ENCODE peak calls at places on chromosomes 5 and 9, in five cellular contexts. T is neuronal stem cell, K is SK-N-SH, L is colonic mucosa, H is choroid plexus epithelial cell. X is an unnamed sample.

GRCh38 chr5:138905541-138905940 is 30.4 kb upstream of the LRRTM2 start:
- DNase-seq in K (no peak), T (no peak), L (no peak), H (peak), X (no peak)

GRCh38 chr5:172156541-172156994 is 31.5 kb downstream of the STK10 start:
- DNase-seq in K (no peak), L (no peak), T (no peak), H (peak), X (no peak)

GRCh38 chr5:115634343-115635132 is 8.7 kb upstream of the TMED7 start:
- DNase-seq in K (peak), H (peak), T (peak), L (peak), X (peak)

GRCh38 chr5:124278636-124279035 is 467.8 kb downstream of the ZNF608 start:
- DNase-seq in H (no peak), L (no peak), K (no peak), T (no peak), X (no peak)

GRCh38 chr9:124410321-124410913 is 4.8 kb downstream of the PSMB7 start:
- DNase-seq in T (no peak), H (peak), L (no peak), K (no peak), X (no peak)

GRCh38 chr5:141692919-141693848 is 11.2 kb upstream of the ARAP3 start:
- DNase-seq in T (no peak), L (no peak), H (peak), K (no peak), X (no peak)

GRCh38 chr5:34001231-34001935 is 6.5 kb downstream of the AMACR start:
- DNase-seq in T (no peak), K (no peak), L (peak), H (peak), X (no peak)

GRCh38 chr9:93575706-93576295 is 583 bp upstream of the PHF2 start:
- DNase-seq in T (peak), L (peak), K (peak), H (no peak), X (peak)

GRCh38 chr5:167565555-167565954 is 725.9 kb upstream of the WWC1 start:
- DNase-seq in T (no peak), L (no peak), K (peak), H (peak), X (no peak)

GRCh38 chr5:150517272-150518152 is 9.6 kb downstream of the NDST1 start:
- DNase-seq in L (peak), T (no peak), H (peak), K (peak), X (no peak)

GRCh38 chr5:120599576-120599975 is 135.5 kb downstream of the PRR16 start:
- DNase-seq in T (no peak), L (no peak), H (peak), K (no peak), X (no peak)

GRCh38 chr5:38426986-38427950 is 129.2 kb downstream of the LIFR start:
- DNase-seq in T (no peak), K (no peak), L (no peak), H (peak), X (no peak)

GRCh38 chr5:34519489-34520220 is 136.5 kb upstream of the RAI14 start:
- DNase-seq in T (no peak), L (no peak), H (no peak), K (no peak), X (peak)

GRCh38 chr9:108473209-108474112 is 382.3 kb downstream of the ACTL7B start:
- DNase-seq in K (no peak), L (peak), H (peak), T (no peak), X (no peak)

GRCh38 chr9:1296331-1296730 is 246.2 kb downstream of the DMRT2 start:
- DNase-seq in H (no peak), T (no peak), L (no peak), K (no peak), X (no peak)

GRCh38 chr9:135955981-135956797 is 5.0 kb downstream of the UBAC1 start:
- DNase-seq in T (no peak), H (no peak), L (no peak), K (no peak), X (no peak)

GRCh38 chr9:114691046-114691955 is 9.3 kb upstream of the TEX48 start:
- DNase-seq in T (no peak), H (peak), K (no peak), L (no peak), X (no peak)

GRCh38 chr9:129962889-129963703 is 79.9 kb downstream of the FNBP1 start:
- DNase-seq in L (peak), H (peak), T (no peak), K (no peak), X (peak)

GRCh38 chr5:72467421-72467820 is 39.8 kb downstream of the ZNF366 start:
- DNase-seq in T (no peak), H (peak), K (no peak), L (no peak), X (no peak)

GRCh38 chr5:82100303-82101077 is 128.7 kb downstream of the ATG10 start:
- DNase-seq in H (peak), T (no peak), K (no peak), L (no peak), X (no peak)

GRCh38 chr9:86945868-86946711 is 1.2 kb downstream of the GAS1 start:
- DNase-seq in K (peak), L (peak), T (no peak), H (peak), X (peak)

GRCh38 chr5:157743163-157744054 is at the start of gene LSM11:
- DNase-seq in H (peak), T (peak), L (peak), K (peak), X (peak)

GRCh38 chr5:104062495-104063377 is 500.1 kb upstream of the NUDT12 start:
- DNase-seq in L (no peak), K (no peak), T (no peak), H (peak), X (no peak)

GRCh38 chr9:78132688-78133033 is 101.0 kb upstream of the GNAQ start:
- DNase-seq in T (no peak), L (no peak), K (no peak), H (peak), X (no peak)

GRCh38 chr5:40217509-40217908 is 462.2 kb upstream of the PTGER4 start:
- DNase-seq in K (no peak), H (no peak), T (no peak), L (no peak), X (no peak)

GRCh38 chr9:72857632-72858011 is 95.2 kb downstream of the ALDH1A1 start:
- DNase-seq in H (no peak), T (no peak), L (no peak), K (no peak), X (no peak)

GRCh38 chr5:132195727-132196126 is 31.9 kb downstream of the P4HA2 start:
- DNase-seq in L (peak), H (no peak), K (no peak), T (no peak), X (no peak)

GRCh38 chr9:2622361-2623045 is 916 bp downstream of the VLDLR start:
- DNase-seq in K (peak), T (peak), L (peak), H (no peak), X (no peak)

GRCh38 chr5:174910245-174910737 is 185.9 kb downstream of the MSX2 start:
- DNase-seq in K (peak), T (peak), L (peak), H (peak), X (no peak)

GRCh38 chr5:82820958-82821880 is 256.0 kb downstream of the TMEM167A start:
- DNase-seq in T (no peak), H (no peak), K (no peak), L (no peak), X (no peak)

GRCh38 chr5:82314964-82315728 is 37.0 kb upstream of the RPS23 start:
- DNase-seq in L (no peak), T (no peak), H (peak), K (no peak), X (no peak)

GRCh38 chr9:30673132-30673531 is 1711.3 kb upstream of the ACO1 start:
- DNase-seq in T (no peak), K (no peak), L (no peak), H (peak), X (no peak)

GRCh38 chr5:62896121-62896893 is 317.7 kb downstream of the LRRC70 start:
- DNase-seq in H (no peak), T (no peak), K (no peak), L (no peak), X (no peak)

GRCh38 chr5:72556351-72557146 is 49.3 kb upstream of the ZNF366 start:
- DNase-seq in H (peak), L (peak), K (no peak), T (peak), X (no peak)

GRCh38 chr9:93298498-93299417 is 114.8 kb downstream of the WNK2 start:
- DNase-seq in T (no peak), K (peak), L (peak), H (no peak), X (no peak)

GRCh38 chr9:124834586-124834985 is 18.7 kb upstream of the WDR38 start:
- DNase-seq in T (no peak), K (peak), L (no peak), H (peak), X (no peak)

GRCh38 chr9:93099551-93100264 is 3.7 kb downstream of the CARD19 start:
- DNase-seq in T (no peak), H (no peak), L (no peak), K (no peak), X (peak)

GRCh38 chr5:137754961-137755762 is 999 bp upstream of the HNRNPA0 start:
- DNase-seq in T (no peak), H (no peak), K (no peak), L (no peak), X (no peak)

GRCh38 chr5:96324708-96325107 is 108.3 kb downstream of the PCSK1 start:
- DNase-seq in L (no peak), T (no peak), H (peak), K (no peak), X (no peak)

GRCh38 chr9:100577776-100578448 is at the start of gene CAVIN4:
- DNase-seq in L (no peak), T (no peak), K (no peak), H (peak), X (no peak)
- H3K4me3 ChIP-seq in L (no peak), T (no peak), K (no peak), H (no peak), X (no peak)

GRCh38 chr5:1923766-1924165 is 41.0 kb upstream of the IRX4 start:
- DNase-seq in H (no peak), T (no peak), L (no peak), K (no peak), X (no peak)
- H3K4me3 ChIP-seq in H (no peak), T (no peak), L (no peak), K (no peak), X (no peak)

DNA sequence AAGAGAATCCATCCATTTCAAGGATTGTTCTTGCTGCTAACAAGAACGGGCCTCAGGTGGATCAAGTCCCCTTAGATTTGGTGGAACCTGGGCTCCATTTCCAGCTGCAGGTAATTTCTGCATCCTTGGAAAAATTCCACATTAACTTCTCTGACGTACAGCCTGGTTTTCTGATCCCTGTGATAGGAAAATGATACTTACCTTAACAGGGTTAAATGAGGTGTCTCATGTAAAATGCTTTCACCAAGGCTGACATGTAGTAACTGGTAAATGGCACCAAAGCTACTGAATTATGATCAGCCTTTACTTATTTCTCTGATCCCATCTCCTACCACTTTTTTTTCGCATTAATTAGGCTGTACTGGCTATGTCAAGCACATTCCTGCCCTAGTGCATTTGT is 93.7 kb downstream of the FBXO38 start:
- DNase-seq in T (no peak), K (no peak), H (no peak), L (no peak), X (no peak)
- H3K4me3 ChIP-seq in T (no peak), K (no peak), H (no peak), L (no peak), X (no peak)

GRCh38 chr9:89309166-89309565 is 1.8 kb upstream of the CKS2 start:
- DNase-seq in H (peak), K (no peak), L (no peak), T (no peak), X (no peak)
- H3K4me3 ChIP-seq in H (no peak), K (no peak), L (no peak), T (no peak), X (no peak)

GRCh38 chr5:42756630-42757601 is at the start of gene CCDC152:
- DNase-seq in H (peak), L (no peak), T (peak), K (peak), X (peak)
- H3K4me3 ChIP-seq in H (peak), L (no peak), T (peak), K (peak), X (peak)

GRCh38 chr5:110738812-110739651 is at the start of gene SLC25A46:
- DNase-seq in T (peak), L (peak), H (peak), K (peak), X (peak)

GRCh38 chr5:110738503-110738811 is 350 bp upstream of the SLC25A46 start:
- DNase-seq in L (no peak), T (no peak), K (peak), H (no peak), X (no peak)

GRCh38 chr5:110735545-110735944 is 3.3 kb upstream of the SLC25A46 start:
- DNase-seq in K (no peak), H (no peak), L (no peak), T (no peak), X (no peak)

GRCh38 chr5:110734101-110734500 is 4.7 kb upstream of the SLC25A46 start:
- DNase-seq in L (no peak), K (no peak), T (no peak), H (no peak), X (no peak)

DNA sequence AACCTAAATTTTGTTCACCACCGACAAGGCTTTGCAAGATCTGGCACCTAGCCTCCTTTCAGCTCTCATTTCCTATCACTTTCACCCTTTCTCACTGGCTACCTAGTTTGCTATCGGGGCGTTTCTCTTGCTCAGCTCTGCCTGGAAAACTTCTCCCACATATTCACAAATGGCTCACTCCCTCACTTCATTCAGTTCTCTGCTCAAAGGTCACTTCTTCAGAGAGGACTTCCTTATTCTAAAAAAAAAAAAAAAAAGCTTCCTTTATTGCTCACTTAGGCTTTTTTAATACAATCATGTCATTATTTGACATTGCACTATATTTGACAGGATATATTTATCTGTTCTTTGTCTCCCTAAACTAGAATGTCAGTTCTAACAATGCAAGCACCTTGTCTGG is 2.0 kb upstream of the SLC25A46 start:
- DNase-seq in H (no peak), L (peak), K (no peak), T (no peak), X (no peak)
- H3K4me3 ChIP-seq in H (no peak), L (no peak), K (no peak), T (no peak), X (no peak)

DNA sequence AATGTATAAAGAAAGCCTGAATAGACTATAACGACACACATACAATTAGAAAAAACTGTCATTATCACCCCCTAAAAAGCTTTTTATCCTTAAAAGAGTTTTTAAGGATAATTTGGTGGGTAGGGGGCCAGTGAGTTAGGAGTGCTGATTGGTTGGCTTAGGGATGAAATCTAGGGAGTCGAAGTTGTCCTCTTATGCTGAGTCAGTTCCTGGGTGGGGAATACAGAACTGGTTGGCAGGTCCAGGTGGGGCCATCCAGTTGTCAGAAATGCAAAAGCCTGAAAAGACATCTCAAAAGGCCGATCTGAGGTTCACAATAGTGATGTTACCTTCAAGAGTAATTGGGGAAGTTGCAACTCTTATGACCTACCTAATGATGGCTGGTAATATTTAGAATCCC is 13.6 kb downstream of the ZBTB5 start:
- DNase-seq in K (no peak), T (no peak), L (no peak), H (no peak), X (peak)
- H3K4me3 ChIP-seq in K (no peak), T (no peak), L (no peak), H (no peak), X (no peak)

GRCh38 chr5:176796411-176796810 is 13.9 kb upstream of the UNC5A start:
- DNase-seq in K (no peak), H (no peak), L (no peak), T (no peak), X (no peak)
- H3K4me3 ChIP-seq in K (no peak), H (no peak), L (no peak), T (no peak), X (no peak)

GRCh38 chr9:112310826-112311225 is 22.6 kb downstream of the PTBP3 start:
- DNase-seq in K (no peak), L (no peak), T (no peak), H (no peak), X (no peak)
- H3K4me3 ChIP-seq in K (no peak), L (no peak), T (no peak), H (no peak), X (no peak)

GRCh38 chr5:93572773-93573626 is 8.0 kb downstream of the NR2F1-AS1 start:
- DNase-seq in T (no peak), L (no peak), K (no peak), H (peak), X (no peak)

GRCh38 chr5:93573627-93573974 is 7.4 kb downstream of the NR2F1-AS1 start:
- DNase-seq in L (no peak), T (no peak), K (no peak), H (peak), X (no peak)

GRCh38 chr5:93574939-93575241 is 6.1 kb downstream of the NR2F1-AS1 start:
- DNase-seq in T (no peak), L (no peak), K (no peak), H (peak), X (no peak)

GRCh38 chr5:93575466-93575865 is 5.6 kb downstream of the NR2F1-AS1 start:
- DNase-seq in H (no peak), T (no peak), K (no peak), L (no peak), X (no peak)

DNA sequence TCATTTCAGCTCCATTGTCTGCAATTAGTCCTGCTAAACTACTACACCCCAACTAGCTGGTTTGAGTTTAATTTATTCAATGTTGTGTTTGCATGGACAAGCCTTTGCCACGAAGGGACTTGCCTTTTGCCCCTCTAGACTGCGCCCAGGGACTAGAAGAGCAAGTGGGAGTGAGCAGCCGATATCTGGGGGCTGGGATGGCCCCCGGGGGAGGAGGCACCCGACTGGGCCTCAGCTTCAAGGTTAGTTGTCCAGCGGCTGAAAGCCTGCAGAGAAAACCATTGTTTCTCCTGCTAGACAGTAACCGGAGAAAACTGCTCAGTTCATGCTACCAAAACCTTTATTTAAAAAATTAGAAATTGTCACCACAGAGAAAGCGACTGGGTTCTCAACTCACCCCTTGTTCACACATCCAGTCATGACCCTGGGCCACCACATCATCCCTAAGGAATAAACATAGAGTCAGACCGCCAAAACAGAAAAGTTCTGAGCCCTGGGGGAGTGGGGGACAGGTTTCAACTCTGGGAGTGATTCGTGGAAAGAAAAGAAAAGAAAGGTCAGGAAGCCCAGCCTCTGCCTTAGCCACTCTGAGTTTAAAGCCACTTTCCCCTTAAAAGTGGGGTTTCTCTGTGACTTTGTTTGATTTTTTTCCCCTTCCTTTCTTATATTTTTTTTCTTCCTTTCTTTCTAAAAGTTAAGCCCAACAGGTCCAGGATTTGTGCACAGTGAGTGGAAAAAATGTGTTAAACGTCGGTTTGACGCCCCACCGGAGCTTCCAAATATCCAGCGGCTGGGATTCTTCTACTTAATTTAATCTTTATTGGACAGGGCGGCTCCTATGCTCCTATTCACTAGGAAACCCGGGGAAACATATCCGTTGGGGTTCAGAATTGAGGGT is 6.7 kb downstream of the NR2F1-AS1 start:
- DNase-seq in H (peak), T (no peak), L (no peak), K (no peak), X (no peak)
- H3K4me3 ChIP-seq in H (peak), T (no peak), L (no peak), K (no peak), X (no peak)